ENCODE peak calls at places on chromosomes 11 and 22, in five cellular contexts. P is nephron progenitor cell, Y is neural crest cell, W is kidney epithelial cell, G is choroid plexus epithelial cell. R is an unnamed sample.

GRCh38 chr22:35539910-35540599 is 576 bp upstream of the RASD2 start:
- DNase-seq in P (peak), W (no peak), Y (peak), G (peak), R (peak)

GRCh38 chr11:96105197-96105895 is 181.4 kb upstream of the MTMR2 start:
- DNase-seq in P (no peak), G (peak), Y (no peak), W (no peak), R (no peak)

GRCh38 chr11:133047036-133047800 is 485.1 kb downstream of the OPCML start:
- DNase-seq in G (no peak), Y (no peak), P (peak), W (no peak), R (no peak)

GRCh38 chr22:42070517-42071422 is at the start of gene NAGA:
- DNase-seq in P (peak), Y (peak), G (peak), W (peak), R (peak)

GRCh38 chr11:134030853-134031252 is 38.0 kb upstream of the JAM3 start:
- DNase-seq in P (peak), G (no peak), W (no peak), Y (no peak), R (no peak)

GRCh38 chr11:67090717-67091116 is 28.3 kb upstream of the KDM2A start:
- DNase-seq in W (no peak), G (no peak), P (no peak), Y (no peak), R (no peak)

GRCh38 chr11:19816817-19817216 is 104.2 kb downstream of the NAV2 start:
- DNase-seq in P (no peak), G (no peak), W (no peak), Y (no peak), R (no peak)

GRCh38 chr22:42934338-42934737 is 77.3 kb upstream of the ARFGAP3 start:
- DNase-seq in W (no peak), Y (no peak), P (no peak), G (no peak), R (no peak)

GRCh38 chr11:68016904-68017817 is 7.0 kb downstream of the ALDH3B1 start:
- DNase-seq in W (no peak), G (no peak), P (no peak), Y (peak), R (peak)

GRCh38 chr11:118715245-118715807 is 35.9 kb upstream of the TREH start:
- DNase-seq in G (no peak), W (no peak), Y (no peak), P (no peak), R (peak)

GRCh38 chr11:102837646-102838045 is 5.8 kb downstream of the MMP3 start:
- DNase-seq in P (no peak), W (no peak), G (no peak), Y (no peak), R (no peak)

GRCh38 chr11:100671471-100671870 is 15.6 kb upstream of the ARHGAP42 start:
- DNase-seq in P (no peak), W (no peak), Y (no peak), G (peak), R (no peak)

GRCh38 chr22:32206774-32207758 is 2.2 kb upstream of the RFPL2 start:
- DNase-seq in P (peak), G (peak), W (no peak), Y (no peak), R (peak)

GRCh38 chr11:129856036-129856435 is 39.3 kb downstream of the NFRKB start:
- DNase-seq in P (no peak), W (no peak), G (no peak), Y (no peak), R (peak)

GRCh38 chr11:2415171-2415570 is 14.6 kb downstream of the TSSC4 start:
- DNase-seq in W (no peak), G (no peak), Y (no peak), P (no peak), R (no peak)

GRCh38 chr11:75873417-75874148 is 58.6 kb downstream of the UVRAG start:
- DNase-seq in W (no peak), Y (no peak), P (no peak), G (no peak), R (no peak)

GRCh38 chr22:26549902-26550497 is 37.7 kb upstream of the TFIP11 start:
- DNase-seq in G (peak), Y (no peak), P (no peak), W (no peak), R (no peak)

GRCh38 chr11:113623114-113623513 is 83.0 kb downstream of the TMPRSS5 start:
- DNase-seq in P (no peak), W (no peak), Y (no peak), G (peak), R (no peak)

GRCh38 chr11:121894581-121894980 is 221.4 kb downstream of the BLID start:
- DNase-seq in P (no peak), W (no peak), G (peak), Y (no peak), R (peak)

GRCh38 chr11:2398664-2399355 is 1.7 kb upstream of the TSSC4 start:
- DNase-seq in W (no peak), Y (no peak), P (no peak), G (no peak), R (no peak)

GRCh38 chr11:43419460-43419859 is 60.7 kb downstream of the TTC17 start:
- DNase-seq in W (no peak), G (peak), Y (peak), P (peak), R (peak)

GRCh38 chr11:39304586-39304985 is 2154.9 kb downstream of the LRRC4C start:
- DNase-seq in Y (no peak), W (no peak), P (no peak), G (no peak), R (peak)

GRCh38 chr11:67002297-67002913 is 20.5 kb upstream of the SYT12 start:
- DNase-seq in W (no peak), G (no peak), Y (peak), P (no peak), R (no peak)

GRCh38 chr22:39514373-39514973 is 5.9 kb upstream of the ATF4 start:
- DNase-seq in W (no peak), P (peak), G (peak), Y (peak), R (peak)

GRCh38 chr11:95149659-95150294 is 60.1 kb downstream of the ENDOD1 start:
- DNase-seq in P (peak), Y (peak), G (peak), W (peak), R (peak)

GRCh38 chr22:46113110-46113909 is 37.0 kb upstream of the PPARA start:
- DNase-seq in W (no peak), P (no peak), Y (no peak), G (no peak), R (no peak)

GRCh38 chr11:34284166-34284565 is 73.6 kb downstream of the ABTB2 start:
- DNase-seq in Y (no peak), P (no peak), G (no peak), W (no peak), R (no peak)

GRCh38 chr11:126403039-126403438 is 47.6 kb downstream of the ST3GAL4 start:
- DNase-seq in W (no peak), P (no peak), G (no peak), Y (no peak), R (peak)

GRCh38 chr11:5608778-5609177 is 12.3 kb downstream of the TRIM6 start:
- DNase-seq in W (no peak), Y (no peak), G (no peak), P (no peak), R (no peak)

GRCh38 chr11:108203075-108203474 is 19.4 kb downstream of the NPAT start:
- DNase-seq in Y (no peak), P (no peak), W (no peak), G (no peak), R (no peak)

GRCh38 chr22:26460202-26460601 is 23.4 kb downstream of the HPS4 start:
- DNase-seq in P (no peak), W (no peak), Y (no peak), G (no peak), R (no peak)

GRCh38 chr11:1390603-1391164 is 950 bp downstream of the BRSK2 start:
- DNase-seq in Y (peak), W (no peak), P (peak), G (no peak), R (no peak)

GRCh38 chr22:27825174-27825573 is 23.6 kb upstream of the MN1 start:
- DNase-seq in Y (peak), P (no peak), W (no peak), G (no peak), R (no peak)
- TF ChIP-seq CTCF in Y (peak), P (peak), W (peak), G (peak), R (no peak)

GRCh38 chr22:38255697-38256096 is 17.1 kb downstream of the TMEM184B start:
- DNase-seq in G (no peak), P (no peak), W (no peak), Y (no peak), R (no peak)
- TF ChIP-seq CTCF in G (no peak), P (no peak), W (no peak), Y (no peak), R (no peak)

DNA sequence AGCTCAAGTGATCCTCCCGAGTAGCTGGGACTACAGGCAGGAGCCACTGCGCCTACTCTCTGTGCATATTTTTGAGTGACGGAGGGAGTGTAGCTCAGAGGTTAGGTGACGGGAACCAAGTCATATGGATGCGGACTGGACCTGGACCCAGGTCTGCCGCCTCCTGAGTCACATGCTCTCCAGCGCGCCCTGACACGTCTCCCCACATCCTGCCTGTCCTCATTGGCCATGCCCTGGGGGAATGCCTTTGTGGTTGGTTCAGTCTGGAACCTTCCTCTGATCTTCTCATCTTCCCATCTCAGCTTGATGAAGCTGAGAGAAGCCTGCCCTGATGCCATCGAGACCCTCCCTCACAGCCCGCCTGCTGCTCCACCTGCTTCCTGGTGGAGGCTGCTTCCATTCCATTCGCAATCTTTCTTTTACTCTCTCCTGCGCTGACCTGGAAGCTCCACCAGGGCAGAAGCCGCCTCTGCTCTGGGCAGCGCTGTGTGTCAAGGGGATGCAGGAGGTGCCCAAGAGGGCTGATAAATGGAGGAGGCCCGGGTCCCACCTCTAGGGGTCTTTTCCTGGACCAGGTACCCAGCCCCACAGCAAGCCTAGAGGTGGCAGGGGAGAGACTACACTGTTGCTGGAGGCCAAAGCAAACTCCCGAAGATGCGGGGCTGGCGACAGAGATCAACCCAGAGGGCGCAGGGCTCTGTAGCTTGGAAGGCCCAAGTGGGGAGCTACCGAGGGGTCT is 13.9 kb upstream of the BAIAP2L2 start:
- DNase-seq in W (no peak), P (no peak), Y (no peak), G (no peak), R (peak)
- TF ChIP-seq CTCF in W (no peak), P (no peak), Y (no peak), G (no peak), R (peak)

GRCh38 chr11:18011633-18012313 is 1.1 kb downstream of the SERGEF start:
- DNase-seq in G (no peak), W (no peak), Y (no peak), P (no peak), R (no peak)

GRCh38 chr11:18013790-18014507 is 1.1 kb upstream of the SERGEF start:
- DNase-seq in G (peak), W (no peak), Y (peak), P (peak), R (no peak)

GRCh38 chr11:18014876-18015275 is 2.0 kb upstream of the SERGEF start:
- DNase-seq in Y (no peak), W (no peak), P (no peak), G (no peak), R (no peak)

GRCh38 chr11:18012314-18012905 is 437 bp downstream of the SERGEF start:
- DNase-seq in Y (no peak), W (no peak), P (no peak), G (peak), R (peak)

DNA sequence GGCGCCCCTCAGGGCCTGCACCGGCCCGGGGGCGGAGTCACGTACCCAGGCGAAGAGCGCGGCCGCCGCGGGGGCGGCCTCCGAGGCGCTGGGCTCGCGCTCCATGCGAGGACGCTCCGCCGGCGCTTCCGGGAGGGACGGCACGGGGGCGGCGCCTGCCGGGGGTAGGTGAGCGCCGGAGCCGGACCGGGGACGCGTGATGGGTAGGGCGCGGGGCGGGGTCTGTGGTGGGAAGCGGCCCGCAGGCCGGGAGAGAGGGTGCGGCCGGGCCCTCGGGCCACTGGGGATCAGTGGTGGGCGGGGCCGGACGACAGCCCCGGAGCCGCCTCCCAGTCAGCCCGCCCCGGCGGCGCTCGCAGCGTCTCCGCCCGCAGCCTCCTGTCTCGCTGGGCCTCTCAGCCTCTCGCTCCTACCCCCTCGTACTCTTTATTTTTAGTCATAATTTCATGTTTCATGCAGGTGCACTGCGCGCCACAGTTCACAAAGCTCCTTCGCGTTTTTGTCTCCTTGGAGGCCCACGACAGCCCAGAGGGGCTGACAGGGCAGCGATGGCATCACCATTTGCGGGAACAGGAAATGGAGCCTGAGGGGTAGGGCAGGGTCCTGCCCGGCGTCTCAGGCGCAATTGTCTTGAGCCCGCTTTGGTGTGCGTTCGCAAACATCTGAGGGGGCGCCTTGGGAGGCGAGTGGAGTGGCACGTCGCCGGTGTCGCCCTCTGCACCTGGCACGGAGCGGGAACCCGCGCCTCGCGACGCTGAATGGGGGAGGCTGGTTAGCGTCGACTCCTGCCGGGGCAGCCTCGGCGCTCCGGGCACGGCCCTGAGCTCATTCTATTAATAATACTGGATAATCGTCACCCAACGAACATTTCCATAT is at the start of gene SERGEF:
- DNase-seq in P (peak), W (peak), Y (peak), G (peak), R (peak)
- TF ChIP-seq CTCF in P (no peak), W (no peak), Y (peak), G (no peak), R (peak)

GRCh38 chr11:61429691-61430582 is at the start of the genes CPSF7 and SDHAF2:
- DNase-seq in G (peak), P (peak), W (peak), Y (peak), R (peak)

GRCh38 chr11:61425367-61426131 is 4.2 kb downstream of the CPSF7 start:
- DNase-seq in Y (no peak), P (no peak), G (no peak), W (no peak), R (no peak)

DNA sequence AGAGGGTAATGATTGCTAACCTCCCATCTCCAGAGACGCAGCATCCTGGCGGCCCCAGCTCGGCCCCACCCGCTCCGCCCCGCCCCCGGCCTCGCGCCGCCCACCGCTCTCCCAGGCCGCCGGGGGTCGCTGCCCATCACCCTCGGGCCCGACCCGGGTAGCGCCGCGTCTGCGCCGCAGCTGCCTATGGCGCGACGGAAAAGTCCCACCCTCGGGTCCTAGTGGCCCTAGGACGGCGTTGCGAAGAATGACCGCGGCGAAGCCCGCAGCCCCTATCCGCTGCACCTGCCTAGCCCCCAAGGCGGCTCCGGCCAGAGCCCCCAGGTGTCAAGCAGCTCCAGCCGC is 457 bp downstream of the CPSF7 start:
- DNase-seq in W (no peak), Y (peak), G (peak), P (peak), R (peak)
- TF ChIP-seq CTCF in W (peak), Y (peak), G (no peak), P (no peak), R (no peak)

DNA sequence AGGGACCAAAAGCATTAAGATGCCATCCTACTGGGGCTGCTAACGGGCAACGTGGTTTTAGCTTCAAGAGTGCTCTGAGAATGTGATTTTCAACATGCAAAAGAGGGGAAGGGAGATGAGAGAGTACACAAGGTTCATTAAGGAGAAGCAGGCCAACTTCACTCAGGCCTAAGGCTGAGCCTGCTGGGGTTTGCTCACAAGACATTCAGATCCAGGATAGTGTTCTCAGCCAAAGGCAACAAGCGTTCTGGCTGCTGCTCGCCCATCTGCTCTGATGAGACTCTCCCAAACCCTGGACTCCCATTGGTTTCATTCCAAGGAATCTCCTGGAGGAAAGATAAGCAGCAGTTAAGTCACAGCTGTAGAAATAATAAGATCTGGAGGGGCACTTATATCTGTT is 23.6 kb upstream of the UPB1 start:
- DNase-seq in G (peak), Y (no peak), P (no peak), W (no peak), R (no peak)
- TF ChIP-seq CTCF in G (no peak), Y (no peak), P (no peak), W (no peak), R (no peak)

DNA sequence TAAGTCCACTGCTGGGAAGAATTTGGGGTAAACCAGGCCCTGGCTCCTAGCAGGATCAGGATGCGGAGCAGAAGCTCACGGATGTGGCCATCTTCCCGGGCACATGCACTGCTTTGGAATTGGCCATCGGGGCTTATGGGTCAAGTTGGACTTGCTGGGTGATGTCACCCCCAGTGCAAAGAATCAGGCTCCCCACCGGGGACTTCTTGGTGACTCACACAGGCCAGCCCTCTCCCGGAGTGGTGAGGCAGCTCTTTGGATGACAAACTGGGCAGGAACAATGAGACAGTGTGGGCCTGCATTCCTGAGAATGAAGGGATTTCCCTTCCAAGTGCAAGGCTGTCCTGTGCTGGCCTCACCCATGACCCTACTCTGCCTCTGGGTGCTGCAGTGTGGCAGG is 128.8 kb upstream of the ANO1 start:
- DNase-seq in W (peak), Y (no peak), P (no peak), G (peak), R (peak)
- TF ChIP-seq CTCF in W (no peak), Y (no peak), P (no peak), G (no peak), R (no peak)

GRCh38 chr11:10481567-10482349 is 26.7 kb downstream of the AMPD3 start:
- DNase-seq in P (no peak), Y (no peak), G (no peak), W (no peak), R (no peak)

GRCh38 chr11:10478574-10479550 is 23.8 kb downstream of the AMPD3 start:
- DNase-seq in G (no peak), P (no peak), W (no peak), Y (no peak), R (no peak)

GRCh38 chr11:10478066-10478465 is 23.0 kb downstream of the AMPD3 start:
- DNase-seq in Y (no peak), G (no peak), W (no peak), P (no peak), R (no peak)

GRCh38 chr11:10480760-10481159 is 25.7 kb downstream of the AMPD3 start:
- DNase-seq in G (no peak), P (no peak), W (no peak), Y (no peak), R (no peak)

DNA sequence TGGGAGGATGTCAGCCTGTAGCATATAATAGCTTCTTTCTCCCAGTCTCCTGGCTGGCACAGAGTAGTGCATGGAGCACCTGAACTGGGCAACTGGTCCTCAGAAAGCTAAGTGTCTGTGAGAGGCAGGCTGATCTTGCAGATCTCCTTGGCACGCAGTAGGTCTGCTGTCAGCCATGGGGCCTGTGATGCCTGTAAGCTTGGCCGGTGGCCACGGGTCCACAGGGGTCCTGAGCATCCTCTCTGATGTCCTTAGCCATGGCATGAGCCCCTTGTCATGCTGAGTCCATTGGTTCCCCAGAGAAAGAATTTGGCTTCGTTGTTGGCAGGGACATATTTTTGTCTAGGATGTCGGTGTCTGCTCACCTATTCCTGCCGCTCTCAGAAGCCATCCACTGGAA is 25.0 kb downstream of the AMPD3 start:
- DNase-seq in P (no peak), W (no peak), Y (no peak), G (no peak), R (no peak)
- TF ChIP-seq CTCF in P (no peak), W (no peak), Y (no peak), G (no peak), R (no peak)